ENCODE peak calls at places on chromosomes 2 and 18, in eight cellular contexts. O is mucosa of gallbladder; E is neural crest cell; A is epithelial cell of prostate; R is ELR; V is NCI-H748 treated with DMSO at 0.1 percent for 48 hours; Q is activated CD8-positive, alpha-beta memory T cell treated with anti-CD3 and anti-CD28 coated beads for 24 hours; I is astrocyte. Y is an unnamed sample.

GRCh38 chr2:88024509-88024908 is 8.2 kb upstream of the RNU2-63P start:
- DNase-seq in O (no peak), E (no peak), A (no peak), R (no peak), V (no peak), Q (no peak), I (no peak), Y (no peak)

GRCh38 chr2:2721296-2721835 is 390.3 kb upstream of the MYT1L start:
- DNase-seq in O (no peak), E (no peak), A (no peak), R (no peak), V (no peak), Q (no peak), I (no peak), Y (no peak)

GRCh38 chr18:48260237-48260636 is 148.9 kb downstream of the ZBTB7C start:
- DNase-seq in O (no peak), E (no peak), A (no peak), R (no peak), V (no peak), Q (no peak), I (no peak), Y (no peak)

GRCh38 chr18:9188359-9189231 is 52.0 kb downstream of the ANKRD12 start:
- DNase-seq in O (no peak), E (no peak), A (no peak), R (no peak), V (no peak), Q (no peak), I (no peak), Y (no peak)

GRCh38 chr2:54454548-54454921 is 1.6 kb upstream of the SPTBN1 start:
- DNase-seq in O (no peak), E (no peak), A (no peak), R (no peak), V (no peak), Q (no peak), I (no peak), Y (no peak)

GRCh38 chr2:75560768-75561565 is at the start of gene EVA1A:
- DNase-seq in O (peak; percentile 8), E (peak; percentile 34), A (no peak), R (peak; percentile 88), V (peak; percentile 2), Q (peak; percentile 58), I (peak; percentile 84), Y (no peak)

GRCh38 chr18:644395-645004 is 13.0 kb upstream of the TYMS start:
- DNase-seq in O (no peak), E (no peak), A (no peak), R (no peak), V (no peak), Q (no peak), I (no peak), Y (peak; percentile 52)

GRCh38 chr2:97726311-97727064 is 13.1 kb downstream of the ZAP70 start:
- DNase-seq in O (no peak), E (no peak), A (no peak), R (peak; percentile 23), V (no peak), Q (no peak), I (peak; percentile 39), Y (no peak)

GRCh38 chr18:79947054-79947755 is 4.2 kb downstream of the SLC66A2 start:
- DNase-seq in O (no peak), E (no peak), A (peak; percentile 60), R (no peak), V (no peak), Q (no peak), I (no peak), Y (no peak)

GRCh38 chr2:239292956-239293355 is 107.9 kb downstream of the HDAC4 start:
- DNase-seq in O (no peak), E (no peak), A (no peak), R (no peak), V (no peak), Q (no peak), I (no peak), Y (no peak)

GRCh38 chr2:21754164-21754788 is 630.5 kb downstream of the TDRD15 start:
- DNase-seq in O (no peak), E (no peak), A (no peak), R (peak; percentile 4), V (no peak), Q (no peak), I (no peak), Y (peak; percentile 5)

GRCh38 chr2:68726608-68727367 is 7.8 kb upstream of the ARHGAP25 start:
- DNase-seq in O (peak; percentile 44), E (no peak), A (no peak), R (peak; percentile 75), V (no peak), Q (peak; percentile 86), I (peak; percentile 75), Y (no peak)

GRCh38 chr2:19346983-19347618 is 11.3 kb downstream of the OSR1 start:
- DNase-seq in O (no peak), E (no peak), A (no peak), R (no peak), V (no peak), Q (no peak), I (no peak), Y (peak; percentile 63)

GRCh38 chr2:126657636-126658315 is 1.8 kb downstream of the GYPC start:
- DNase-seq in O (peak; percentile 86), E (peak; percentile 49), A (no peak), R (peak; percentile 98), V (no peak), Q (peak; percentile 85), I (peak; percentile 96), Y (peak; percentile 83)

GRCh38 chr2:15069149-15069548 is 436.6 kb downstream of the LRATD1 start:
- DNase-seq in O (no peak), E (no peak), A (no peak), R (no peak), V (no peak), Q (no peak), I (peak; percentile 79), Y (no peak)

GRCh38 chr2:237572742-237573101 is 6.3 kb downstream of the PRLH start:
- DNase-seq in O (no peak), E (no peak), A (no peak), R (no peak), V (no peak), Q (no peak), I (no peak), Y (no peak)

GRCh38 chr2:181104512-181105121 is 124.2 kb downstream of the UBE2E3 start:
- DNase-seq in O (peak; percentile 13), E (peak; percentile 20), A (no peak), R (peak; percentile 77), V (peak; percentile 68), Q (no peak), I (peak; percentile 41), Y (peak; percentile 82)

GRCh38 chr2:230414302-230414701 is 1.7 kb upstream of the SP100 start:
- DNase-seq in O (no peak), E (no peak), A (no peak), R (no peak), V (no peak), Q (no peak), I (no peak), Y (no peak)

GRCh38 chr2:183575481-183575880 is 451.2 kb downstream of the NUP35 start:
- DNase-seq in O (no peak), E (no peak), A (no peak), R (no peak), V (no peak), Q (no peak), I (no peak), Y (no peak)

GRCh38 chr2:21819475-21819874 is 695.7 kb downstream of the TDRD15 start:
- DNase-seq in O (no peak), E (no peak), A (no peak), R (peak; percentile 49), V (no peak), Q (no peak), I (no peak), Y (peak; percentile 2)

GRCh38 chr2:58186501-58186900 is 54.6 kb downstream of the FANCL start:
- DNase-seq in O (no peak), E (no peak), A (no peak), R (no peak), V (no peak), Q (no peak), I (no peak), Y (no peak)

GRCh38 chr2:235669269-235669831 is 175.5 kb downstream of the AGAP1 start:
- DNase-seq in O (peak; percentile 56), E (peak; percentile 61), A (peak; percentile 29), R (peak; percentile 77), V (no peak), Q (peak; percentile 63), I (peak; percentile 59), Y (peak; percentile 75)

GRCh38 chr2:195388024-195388423 is 269.0 kb upstream of the SLC39A10 start:
- DNase-seq in O (no peak), E (no peak), A (no peak), R (no peak), V (no peak), Q (no peak), I (no peak), Y (no peak)

GRCh38 chr18:29549759-29550158 is 1372.8 kb upstream of the CDH2 start:
- DNase-seq in O (no peak), E (no peak), A (no peak), R (no peak), V (no peak), Q (no peak), I (no peak), Y (no peak)

Y was measured in OCI-M1.